ENCODE peak calls at places on chromosomes 16 and 17, in five cellular contexts. Z, Y, N, G and X are unnamed samples.

GRCh38 chr17:53032861-53033271 is 789.9 kb upstream of the KIF2B start:
- DNase-seq in Z (no peak), Y (no peak), N (no peak), G (no peak), X (no peak)

GRCh38 chr17:34706029-34706428 is 126.6 kb downstream of the TMEM132E start:
- DNase-seq in Y (no peak), G (no peak), N (no peak), Z (peak), X (no peak)

GRCh38 chr17:44610331-44610730 is 45.9 kb upstream of the MEIOC start:
- DNase-seq in Y (no peak), G (no peak), N (no peak), Z (no peak), X (no peak)

GRCh38 chr16:66523861-66524354 is 26.0 kb downstream of the TK2 start:
- DNase-seq in Y (peak), N (no peak), Z (peak), G (peak), X (no peak)

GRCh38 chr16:23132921-23133532 is 16.2 kb downstream of the USP31 start:
- DNase-seq in N (no peak), Y (no peak), Z (no peak), G (no peak), X (no peak)

GRCh38 chr17:8867361-8867981 is at the start of gene PIK3R6:
- DNase-seq in Z (peak), G (peak), Y (no peak), N (no peak), X (no peak)

GRCh38 chr16:30065943-30066881 is 652 bp downstream of the ALDOA start:
- DNase-seq in G (no peak), Z (no peak), N (no peak), Y (no peak), X (peak)

GRCh38 chr16:86925067-86925791 is 346.9 kb downstream of the FOXL1 start:
- DNase-seq in N (no peak), Y (no peak), G (no peak), Z (no peak), X (peak)

GRCh38 chr16:25785361-25785760 is 93.6 kb downstream of the HS3ST4 start:
- DNase-seq in Z (no peak), N (no peak), Y (no peak), G (no peak), X (no peak)

GRCh38 chr17:39738568-39738901 is 797 bp downstream of the GRB7 start:
- DNase-seq in Y (peak), Z (no peak), N (peak), G (peak), X (peak)

GRCh38 chr17:68514809-68515208 is 2.6 kb downstream of the PRKAR1A start:
- DNase-seq in N (no peak), G (no peak), Z (no peak), Y (no peak), X (no peak)

GRCh38 chr17:4657678-4658077 is 16.2 kb upstream of the ALOX15 start:
- DNase-seq in Y (no peak), N (no peak), Z (no peak), G (no peak), X (no peak)